ENCODE peak calls at places on chromosomes 5 and 9, in six cellular contexts. S, M, G, O, Z and D are unnamed samples. For H3K4me1, the result is how much of the 10 kb centered on the place peaks cover.

GRCh38 chr9:84711936-84712335 is 42.4 kb downstream of the NTRK2 start:
- DNase-seq in O (peak), Z (peak), G (peak), M (peak), S (no peak), D (no peak)

GRCh38 chr5:18305288-18305899 is 671.1 kb downstream of the TAF11L14 start:
- DNase-seq in G (peak), Z (no peak), S (peak), O (peak), M (peak), D (peak)

GRCh38 chr5:40991981-40992559 is 79.1 kb downstream of the MROH2B start:
- DNase-seq in S (no peak), Z (no peak), M (no peak), G (no peak), O (no peak), D (no peak)

GRCh38 chr5:169548315-169548714 is 35.3 kb upstream of the SPDL1 start:
- DNase-seq in G (peak), S (peak), O (peak), M (no peak), Z (peak), D (no peak)

GRCh38 chr5:158943057-158943456 is 156.7 kb downstream of the EBF1 start:
- DNase-seq in G (peak), M (no peak), S (peak), O (peak), Z (peak), D (no peak)

GRCh38 chr9:90915693-90916092 is 114.1 kb downstream of the SYK start:
- DNase-seq in M (peak), G (no peak), Z (peak), O (peak), S (peak), D (peak)

GRCh38 chr9:81394816-81395215 is 294.5 kb downstream of the TLE1 start:
- DNase-seq in S (no peak), Z (no peak), G (no peak), M (no peak), O (no peak), D (no peak)

GRCh38 chr5:146825033-146825432 is 53.5 kb downstream of the PPP2R2B start:
- DNase-seq in Z (peak), G (peak), M (peak), O (peak), S (peak), D (no peak)

GRCh38 chr9:25994605-25995004 is 316.4 kb upstream of the TUSC1 start:
- DNase-seq in M (no peak), O (no peak), Z (no peak), G (no peak), S (no peak), D (no peak)

GRCh38 chr5:98108497-98108896 is 665.0 kb upstream of the RGMB start:
- DNase-seq in M (no peak), G (peak), O (peak), Z (peak), S (peak), D (no peak)

GRCh38 chr5:138459311-138459710 is 6.0 kb upstream of the EGR1 start:
- DNase-seq in Z (no peak), G (no peak), S (no peak), O (no peak), M (no peak), D (peak)

GRCh38 chr5:176743828-176744583 is 66.4 kb upstream of the UNC5A start:
- DNase-seq in M (no peak), S (no peak), O (no peak), Z (no peak), G (no peak), D (no peak)

GRCh38 chr5:140223567-140223966 is 48.6 kb downstream of the CYSTM1 start:
- DNase-seq in G (no peak), O (no peak), Z (no peak), S (no peak), M (no peak), D (no peak)

GRCh38 chr5:31215236-31215635 is 21.8 kb downstream of the CDH6 start:
- DNase-seq in S (no peak), M (no peak), G (no peak), Z (no peak), O (no peak), D (no peak)

GRCh38 chr9:135746565-135746964 is 44.6 kb downstream of the KCNT1 start:
- DNase-seq in S (no peak), G (no peak), Z (no peak), M (no peak), O (no peak), D (no peak)

GRCh38 chr9:136757751-136758140 is 297 bp downstream of the LCN8 start:
- DNase-seq in G (no peak), M (no peak), Z (no peak), S (no peak), O (no peak), D (no peak)

GRCh38 chr5:135139397-135140134 is 105.5 kb upstream of the PITX1 start:
- DNase-seq in G (peak), M (peak), Z (peak), O (peak), S (peak), D (no peak)

GRCh38 chr9:117552811-117553210 is 138.0 kb upstream of the ASTN2 start:
- DNase-seq in M (no peak), S (no peak), Z (peak), O (no peak), G (no peak), D (no peak)

GRCh38 chr5:171681667-171682066 is 104.0 kb upstream of the SMIM23 start:
- DNase-seq in M (no peak), O (no peak), G (peak), S (peak), Z (peak), D (no peak)

GRCh38 chr5:19771174-19771835 is 216.7 kb downstream of the CDH18 start:
- DNase-seq in Z (peak), S (peak), O (peak), M (no peak), G (peak), D (no peak)

GRCh38 chr9:137589441-137590122 is 730 bp downstream of the ZMYND19 start:
- DNase-seq in O (no peak), M (peak), S (no peak), Z (no peak), G (peak), D (peak)

GRCh38 chr5:42719034-42719433 is 37.6 kb upstream of the CCDC152 start:
- DNase-seq in G (peak), S (no peak), Z (no peak), M (no peak), O (no peak), D (no peak)

GRCh38 chr9:135399000-135399649 is 80.5 kb upstream of the PPP1R26 start:
- DNase-seq in Z (no peak), M (no peak), S (no peak), O (no peak), G (no peak), D (no peak)

GRCh38 chr5:16233730-16234129 is 54.1 kb upstream of the MARCHF11 start:
- DNase-seq in S (no peak), M (no peak), G (no peak), O (no peak), Z (no peak), D (no peak)

GRCh38 chr9:34993502-34994428 is 4.2 kb downstream of the DNAJB5 start:
- DNase-seq in S (peak), G (peak), Z (no peak), O (no peak), M (no peak), D (no peak)

GRCh38 chr9:114385412-114386181 is 2.2 kb downstream of the AKNA start:
- DNase-seq in S (peak), O (peak), M (peak), Z (peak), G (peak), D (peak)

GRCh38 chr5:83095973-83096539 is 18.7 kb downstream of the XRCC4 start:
- DNase-seq in S (peak), O (peak), Z (peak), M (peak), G (peak), D (no peak)

GRCh38 chr9:7117676-7118561 is 360.1 kb downstream of the KDM4C start:
- DNase-seq in O (peak), S (peak), G (no peak), M (no peak), Z (peak), D (no peak)

GRCh38 chr9:34869390-34869789 is 88.7 kb upstream of the PHF24 start:
- DNase-seq in G (no peak), S (peak), M (no peak), Z (peak), O (peak), D (peak)

GRCh38 chr5:14036947-14037346 is 92.5 kb upstream of the DNAH5 start:
- DNase-seq in S (peak), M (no peak), G (peak), Z (peak), O (no peak), D (no peak)

GRCh38 chr5:116013931-116014330 is 18.3 kb upstream of the ARL14EPL start:
- DNase-seq in O (no peak), M (no peak), G (no peak), S (no peak), Z (no peak), D (no peak)

GRCh38 chr5:39584921-39585320 is 160.1 kb upstream of the DAB2 start:
- DNase-seq in O (no peak), M (no peak), S (peak), Z (no peak), G (peak), D (no peak)

GRCh38 chr9:113298924-113299770 is 4.0 kb downstream of the RNF183 start:
- DNase-seq in G (no peak), Z (no peak), S (no peak), M (no peak), O (no peak), D (peak)

GRCh38 chr5:499233-500209 is 24.7 kb downstream of the SLC9A3 start:
- DNase-seq in S (no peak), Z (no peak), O (no peak), M (no peak), G (no peak), D (no peak)

GRCh38 chr9:137383453-137384115 is 39.4 kb downstream of the EXD3 start:
- DNase-seq in S (no peak), G (no peak), M (no peak), O (no peak), Z (no peak), D (no peak)

GRCh38 chr5:59151162-59151889 is 568.5 kb downstream of the RAB3C start:
- DNase-seq in G (no peak), O (no peak), M (no peak), Z (no peak), S (no peak), D (no peak)

GRCh38 chr5:51396797-51397196 is 13.5 kb downstream of the ISL1 start:
- DNase-seq in Z (no peak), M (no peak), G (no peak), O (peak), S (no peak), D (no peak)

GRCh38 chr5:9557696-9558095 is 11.8 kb upstream of the SEMA5A start:
- DNase-seq in Z (peak), G (peak), S (peak), M (no peak), O (peak), D (no peak)

GRCh38 chr5:134226441-134227192 is 744 bp upstream of the PPP2CA start:
- DNase-seq in Z (peak), M (no peak), O (no peak), G (no peak), S (peak), D (no peak)

GRCh38 chr5:74801197-74801596 is 34.1 kb downstream of the NSA2 start:
- DNase-seq in O (no peak), G (no peak), M (no peak), Z (no peak), S (no peak), D (no peak)

DNA sequence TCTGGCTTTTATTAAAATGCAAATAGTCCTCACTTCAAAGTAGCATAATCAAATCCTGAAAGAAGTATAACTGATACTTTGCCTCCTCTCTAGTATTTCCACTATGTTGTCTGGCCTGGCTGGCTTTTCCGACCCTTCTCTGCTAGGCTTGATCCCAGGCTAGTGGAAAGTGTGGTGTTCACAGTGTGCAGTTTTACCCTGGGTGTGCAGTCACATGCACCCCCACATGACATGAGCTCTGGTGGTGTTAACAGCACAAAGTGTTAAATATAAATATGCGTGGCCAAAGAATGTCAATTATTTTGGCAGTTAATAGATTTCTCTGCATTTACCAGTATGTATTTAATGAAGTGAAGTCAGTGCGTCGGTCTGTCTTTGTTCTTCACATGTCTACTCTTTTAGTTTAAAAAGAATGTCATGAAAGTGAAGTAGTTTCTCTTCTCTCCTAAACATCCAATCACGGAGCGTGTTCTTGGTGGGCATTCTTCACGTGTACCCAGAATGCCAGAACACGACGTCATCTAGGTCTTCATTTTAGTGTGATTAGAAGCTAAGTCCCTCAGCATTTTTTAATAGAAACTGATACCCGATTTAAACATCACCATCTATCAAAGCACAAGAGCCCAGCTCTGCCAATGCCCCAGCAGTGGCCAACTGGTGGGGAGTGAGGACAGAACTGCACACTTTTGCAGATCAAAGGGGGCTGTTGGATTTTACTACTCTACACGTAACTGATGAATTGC is 286.4 kb downstream of the FANCC start:
- DNase-seq in S (no peak), O (no peak), M (no peak), G (no peak), Z (no peak), D (no peak)
- H3K4me1 ChIP-seq in S (under half), O (under half), M (under half), G (under half), Z (under half), D (under half)

DNA sequence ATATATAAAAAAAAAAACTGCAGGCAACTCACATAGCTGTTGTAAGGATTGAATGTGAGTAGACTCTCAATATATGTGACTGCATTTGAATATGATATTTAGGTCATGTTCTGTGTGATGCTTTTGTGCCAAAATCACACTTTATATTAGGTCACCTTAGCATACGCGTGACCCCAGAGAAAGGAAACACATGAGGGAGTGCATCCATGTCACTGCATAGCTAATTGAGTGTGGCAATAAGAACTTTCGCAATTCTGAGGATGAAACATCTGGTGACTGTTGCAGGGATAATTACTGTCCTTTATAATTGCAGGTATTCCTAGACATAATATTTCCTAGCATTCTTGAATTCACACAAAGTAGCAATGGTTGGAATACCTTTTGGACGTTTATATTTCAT is 459.5 kb upstream of the KLF4 start:
- DNase-seq in Z (no peak), S (no peak), G (no peak), M (no peak), O (no peak), D (no peak)
- H2AFZ ChIP-seq in Z (no peak), S (no peak), G (no peak), M (no peak), O (no peak), D (no peak)

GRCh38 chr9:15127831-15128230 is 179.2 kb downstream of the TTC39B start:
- DNase-seq in S (no peak), M (no peak), O (no peak), Z (no peak), G (no peak), D (no peak)
- H3K4me1 ChIP-seq in S (under half), M (under half), O (under half), Z (under half), G (under half), D (under half)

GRCh38 chr9:21357479-21358290 is 7.0 kb upstream of the IFNA6 start:
- DNase-seq in Z (no peak), M (no peak), O (no peak), S (no peak), G (peak), D (no peak)
- H2AFZ ChIP-seq in Z (no peak), M (no peak), O (no peak), S (no peak), G (peak), D (no peak)

DNA sequence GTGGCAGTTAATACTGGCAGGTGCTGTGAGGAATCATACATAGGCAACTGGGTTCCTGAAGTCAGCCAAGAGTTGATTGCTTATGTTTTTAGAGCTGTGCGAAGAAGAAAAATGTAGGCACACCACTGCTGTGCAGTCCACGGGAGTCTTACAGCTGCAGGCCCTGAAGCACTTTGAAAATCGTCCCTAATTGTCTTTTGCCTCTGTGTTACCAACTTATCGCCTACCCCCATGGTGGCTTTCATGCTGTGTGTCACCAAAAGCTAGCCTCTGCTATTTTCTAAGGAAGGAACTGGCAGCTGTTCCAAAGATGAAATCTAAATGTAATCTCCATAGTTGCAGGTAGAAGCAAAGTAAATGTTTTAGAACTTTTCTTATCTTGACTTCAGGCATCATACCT is 263.9 kb downstream of the ARRDC3 start:
- DNase-seq in Z (no peak), M (no peak), G (no peak), S (no peak), O (no peak), D (no peak)
- H3K4me1 ChIP-seq in Z (under half), M (under half), G (under half), S (under half), O (under half), D (under half)